ENCODE peak calls at places on chromosome 11, in nine cellular contexts. D, V, W, J, N, T, Y, K and G are unnamed samples.

GRCh38 chr11:45850446-45850845 is 3.2 kb downstream of the CRY2 start:
- DNase-seq in J (peak), N (no peak), V (no peak), D (no peak), T (no peak), Y (no peak), W (no peak), K (no peak), G (no peak)

GRCh38 chr11:124837491-124837856 is 27.8 kb upstream of the ROBO3 start:
- DNase-seq in T (peak), W (peak), V (peak), Y (no peak), D (no peak), K (no peak), N (peak), J (peak), G (no peak)

GRCh38 chr11:30333405-30333804 is 10.5 kb downstream of the ARL14EP start:
- DNase-seq in Y (no peak), T (peak), N (no peak), W (no peak), K (no peak), J (no peak), D (no peak), V (peak), G (no peak)

GRCh38 chr11:34972892-34973291 is 56.5 kb downstream of the PDHX start:
- DNase-seq in J (peak), W (no peak), D (no peak), Y (no peak), T (no peak), V (no peak), N (no peak), K (no peak), G (no peak)

GRCh38 chr11:1928038-1928890 is 8.8 kb downstream of the TNNT3 start:
- DNase-seq in V (peak), N (no peak), Y (no peak), D (no peak), K (no peak), W (no peak), J (no peak), T (no peak), G (no peak)

GRCh38 chr11:64110465-64111375 is 55.2 kb downstream of the MACROD1 start:
- DNase-seq in W (no peak), J (no peak), D (no peak), V (no peak), T (no peak), Y (no peak), K (no peak), N (no peak), G (no peak)

GRCh38 chr11:3003396-3004231 is 11.5 kb upstream of the NAP1L4 start:
- DNase-seq in D (peak), T (no peak), W (no peak), Y (no peak), J (peak), N (no peak), K (peak), V (no peak), G (no peak)

GRCh38 chr11:2140411-2141400 is 1.5 kb upstream of the IGF2 start:
- DNase-seq in W (no peak), K (no peak), T (no peak), Y (no peak), J (no peak), N (no peak), D (no peak), V (peak), G (no peak)

GRCh38 chr11:71391786-71392185 is 56.4 kb downstream of the DHCR7 start:
- DNase-seq in V (no peak), D (peak), K (no peak), W (no peak), T (no peak), J (no peak), Y (no peak), N (no peak), G (no peak)

GRCh38 chr11:129323896-129324522 is 51.6 kb upstream of the BARX2 start:
- DNase-seq in K (peak), N (peak), D (no peak), Y (peak), T (peak), V (no peak), J (no peak), W (no peak), G (no peak)

GRCh38 chr11:2742201-2742600 is 42.4 kb upstream of the KCNQ1OT1 start:
- DNase-seq in J (no peak), D (no peak), V (no peak), Y (no peak), N (no peak), T (no peak), W (no peak), K (no peak), G (no peak)

GRCh38 chr11:68048681-68049508 is 10.1 kb downstream of the TCIRG1 start:
- DNase-seq in T (no peak), N (no peak), J (no peak), K (no peak), D (no peak), Y (no peak), W (no peak), V (no peak), G (no peak)

GRCh38 chr11:17634776-17635550 is 84.4 kb upstream of the MYOD1 start:
- DNase-seq in K (no peak), D (no peak), N (no peak), W (no peak), Y (no peak), J (no peak), T (no peak), V (no peak), G (no peak)

GRCh38 chr11:134369656-134370525 is 38.1 kb downstream of the GLB1L2 start:
- DNase-seq in W (no peak), K (no peak), J (no peak), Y (no peak), N (no peak), V (no peak), T (no peak), D (no peak), G (no peak)

GRCh38 chr11:75326439-75326810 is 25.0 kb downstream of the ARRB1 start:
- DNase-seq in N (no peak), V (no peak), J (no peak), W (no peak), D (no peak), K (no peak), T (no peak), Y (no peak), G (no peak)

GRCh38 chr11:128908391-128909246 is 17.5 kb downstream of the KCNJ5 start:
- DNase-seq in N (peak), V (no peak), W (no peak), T (peak), Y (peak), K (peak), D (peak), J (peak), G (no peak)

GRCh38 chr11:103110406-103110805 is 1.2 kb downstream of the DYNC2H1 start:
- DNase-seq in Y (no peak), N (no peak), K (no peak), V (no peak), D (no peak), J (peak), T (no peak), W (no peak), G (no peak)

GRCh38 chr11:28107331-28107725 is 628 bp downstream of the KIF18A start:
- DNase-seq in J (no peak), V (peak), K (no peak), Y (no peak), W (no peak), N (no peak), D (no peak), T (no peak), G (no peak)

GRCh38 chr11:125941606-125942275 is 4.1 kb upstream of the VSIG10L2 start:
- DNase-seq in Y (no peak), N (peak), W (peak), V (peak), J (peak), T (peak), K (peak), D (peak), G (no peak)

GRCh38 chr11:96125400-96125799 is 201.5 kb upstream of the MTMR2 start:
- DNase-seq in Y (no peak), D (no peak), N (no peak), V (no peak), W (no peak), K (no peak), T (no peak), J (no peak), G (no peak)

GRCh38 chr11:115166826-115167225 is 337.4 kb downstream of the CADM1 start:
- DNase-seq in N (no peak), J (peak), Y (no peak), T (no peak), D (no peak), V (no peak), W (no peak), K (no peak), G (no peak)

GRCh38 chr11:126035718-126036117 is 26.9 kb downstream of the CDON start:
- DNase-seq in Y (no peak), K (no peak), T (no peak), J (no peak), V (no peak), W (no peak), N (no peak), D (no peak), G (no peak)

GRCh38 chr11:17508306-17508705 is 31.7 kb upstream of the ABCC8 start:
- DNase-seq in T (no peak), J (no peak), K (no peak), V (no peak), D (no peak), N (no peak), Y (peak), W (no peak), G (no peak)

GRCh38 chr11:115497303-115497702 is 6.9 kb downstream of the CADM1 start:
- DNase-seq in D (no peak), K (no peak), T (no peak), Y (no peak), W (no peak), J (peak), N (no peak), V (no peak), G (no peak)

GRCh38 chr11:112293614-112294013 is 33.0 kb upstream of the PLET1 start:
- DNase-seq in N (peak), W (no peak), D (no peak), V (no peak), K (peak), T (no peak), Y (no peak), J (no peak), G (no peak)

GRCh38 chr11:116927163-116927772 is 89.8 kb upstream of the APOA1 start:
- DNase-seq in D (peak), J (no peak), N (no peak), V (no peak), W (peak), Y (no peak), K (no peak), T (no peak), G (peak)

GRCh38 chr11:64694821-64695365 is 28.1 kb downstream of the NRXN2 start:
- DNase-seq in N (no peak), V (peak), D (peak), J (no peak), T (no peak), K (no peak), W (peak), Y (no peak), G (no peak)

GRCh38 chr11:22193348-22194051 is 615 bp downstream of the ANO5 start:
- DNase-seq in N (peak), J (peak), W (peak), Y (peak), K (peak), V (peak), D (peak), T (peak), G (no peak)

GRCh38 chr11:132744771-132745170 is 787.5 kb downstream of the OPCML start:
- DNase-seq in Y (no peak), J (peak), K (no peak), N (no peak), T (no peak), D (no peak), V (no peak), W (no peak), G (no peak)

GRCh38 chr11:15557831-15558230 is 443.1 kb downstream of the INSC start:
- DNase-seq in T (no peak), J (no peak), W (no peak), Y (no peak), K (no peak), V (no peak), N (no peak), D (no peak), G (no peak)

GRCh38 chr11:97751405-97751804 is 1269.3 kb upstream of the CNTN5 start:
- DNase-seq in D (no peak), V (no peak), T (no peak), J (no peak), Y (no peak), K (no peak), N (peak), W (no peak), G (no peak)

GRCh38 chr11:66419825-66420224 is 1.0 kb upstream of the NPAS4 start:
- DNase-seq in J (no peak), D (no peak), V (peak), Y (no peak), W (no peak), N (no peak), T (no peak), K (no peak), G (no peak)

GRCh38 chr11:3837793-3838192 is 3.0 kb downstream of the RHOG start:
- DNase-seq in V (no peak), T (no peak), D (peak), J (no peak), N (peak), K (peak), Y (peak), W (no peak), G (no peak)

GRCh38 chr11:46278387-46279173 is 1.1 kb downstream of the CREB3L1 start:
- DNase-seq in J (peak), V (peak), W (peak), Y (no peak), T (peak), N (peak), K (peak), D (peak), G (no peak)

GRCh38 chr11:117771197-117771596 is 25.8 kb downstream of the DSCAML1 start:
- DNase-seq in T (no peak), K (no peak), W (no peak), D (no peak), Y (no peak), N (no peak), V (no peak), J (no peak), G (no peak)

GRCh38 chr11:120182790-120183491 is 27.9 kb upstream of the OAF start:
- DNase-seq in Y (no peak), N (peak), J (no peak), T (no peak), V (no peak), W (no peak), D (peak), K (peak), G (peak)

GRCh38 chr11:64484308-64485061 is 106.5 kb upstream of the SLC22A12 start:
- DNase-seq in K (no peak), D (no peak), W (no peak), V (no peak), Y (no peak), T (no peak), N (no peak), J (no peak), G (no peak)

GRCh38 chr11:6353367-6353987 is 33.2 kb upstream of the CAVIN3 start:
- DNase-seq in N (peak), D (peak), K (peak), W (peak), J (peak), Y (peak), V (peak), T (peak), G (peak)

DNA sequence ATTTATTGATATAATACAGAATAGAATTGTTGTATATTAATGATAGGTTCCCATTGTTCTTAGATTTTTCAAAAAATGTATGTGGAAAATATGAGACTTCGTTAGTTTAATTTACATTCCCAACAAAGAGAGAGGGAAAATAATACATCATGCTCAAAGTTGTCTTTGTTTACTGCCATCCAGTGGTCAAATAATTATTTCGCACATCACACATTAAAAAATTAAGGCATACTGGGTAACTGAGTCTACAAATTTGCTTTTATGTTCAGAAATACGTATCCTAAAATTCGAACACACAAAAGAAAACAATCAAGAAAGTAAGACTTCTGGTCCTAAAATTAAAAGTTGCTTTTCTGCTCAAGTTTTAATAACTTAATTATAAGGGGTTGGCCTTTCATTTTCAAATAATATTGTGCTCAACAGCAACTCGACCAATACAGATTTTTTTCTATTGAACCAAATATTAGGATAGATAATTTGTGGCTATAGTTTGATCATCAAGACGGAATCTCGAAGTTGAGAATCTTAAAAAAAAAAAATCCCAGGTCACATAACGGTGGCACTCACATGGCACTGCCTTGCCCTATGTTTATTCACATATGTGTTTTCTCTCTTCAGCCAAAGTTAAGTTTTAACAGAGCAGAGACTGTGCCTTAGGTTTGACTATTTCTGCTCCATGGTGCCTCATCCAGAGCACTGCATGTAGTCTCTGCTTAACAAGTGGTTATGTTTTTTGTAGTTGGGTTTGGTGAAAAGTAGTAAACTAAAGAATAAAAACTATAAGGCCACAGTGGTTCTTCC is 12.3 kb downstream of the PDGFD start:
- DNase-seq in J (peak), W (no peak), Y (no peak), K (no peak), T (no peak), D (no peak), V (no peak), N (no peak), G (no peak)
- TF ChIP-seq CTCF in J (no peak), W (peak), Y (peak), K (peak), T (no peak), D (no peak), V (peak), N (peak), G (peak)

DNA sequence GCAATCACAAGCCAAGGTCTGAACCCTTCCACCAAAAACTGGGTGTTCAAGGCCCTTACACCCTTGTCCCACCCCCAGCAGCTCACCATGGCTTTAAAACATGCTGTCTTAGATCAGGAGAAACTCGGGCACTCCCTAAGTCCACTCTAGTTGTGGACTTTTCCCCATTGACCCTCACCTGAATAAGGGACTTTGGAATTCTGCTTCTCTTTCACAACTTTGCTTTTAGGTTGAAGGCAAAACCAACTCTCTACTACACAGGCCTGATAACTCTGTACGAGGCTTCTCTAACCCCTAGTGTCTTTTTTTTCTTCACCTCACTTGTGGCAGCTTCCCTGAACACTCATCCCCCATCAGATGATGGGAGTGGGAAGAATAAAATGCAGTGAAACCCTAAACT is 15.0 kb downstream of the HTR3A start:
- DNase-seq in W (no peak), D (no peak), K (no peak), T (no peak), J (no peak), V (no peak), N (no peak), Y (no peak), G (no peak)
- TF ChIP-seq CTCF in W (no peak), D (no peak), K (no peak), T (no peak), J (no peak), V (no peak), N (no peak), Y (no peak), G (no peak)

DNA sequence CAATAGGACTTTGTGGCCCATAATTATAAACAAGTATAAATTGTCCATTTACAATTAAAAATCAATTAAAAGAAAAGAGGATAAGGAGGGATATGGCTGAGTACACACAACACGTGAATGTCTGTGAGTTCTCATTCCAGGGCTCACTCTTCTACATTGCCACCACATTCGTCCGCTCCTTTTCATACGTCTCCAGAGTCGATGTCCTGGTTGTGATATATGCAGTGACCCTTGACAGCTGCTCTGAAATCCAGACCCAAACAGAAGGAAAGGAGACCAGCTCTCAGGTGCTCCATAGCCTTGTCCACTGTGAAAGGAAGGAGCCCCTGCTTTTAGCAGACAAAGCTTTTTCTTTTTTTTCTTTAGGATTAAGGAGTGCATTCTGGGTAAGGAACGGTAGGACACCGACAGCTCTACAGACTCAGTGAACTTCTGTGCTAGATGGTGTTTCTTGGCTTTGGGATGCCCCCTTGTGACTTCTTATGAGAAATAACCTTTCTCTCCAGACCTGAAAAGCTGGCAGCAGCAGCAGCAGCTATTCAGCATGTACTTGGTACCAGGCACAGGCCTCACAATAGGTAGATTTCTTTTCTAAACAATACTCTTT is 19.7 kb upstream of the DNAJB13 start:
- DNase-seq in Y (no peak), V (peak), K (peak), T (peak), J (peak), W (peak), D (peak), N (no peak), G (no peak)
- TF ChIP-seq CTCF in Y (no peak), V (peak), K (peak), T (peak), J (peak), W (peak), D (no peak), N (peak), G (no peak)

GRCh38 chr11:33835143-33835878 is 56.6 kb downstream of the LMO2 start:
- DNase-seq in D (no peak), V (no peak), T (no peak), W (no peak), Y (no peak), K (no peak), N (no peak), J (peak), G (no peak)
- TF ChIP-seq CTCF in D (no peak), V (peak), T (peak), W (peak), Y (peak), K (no peak), N (peak), J (no peak), G (no peak)

GRCh38 chr11:77436501-77436900 is 37.4 kb downstream of the PAK1 start:
- DNase-seq in K (no peak), N (no peak), V (no peak), T (no peak), J (no peak), D (no peak), W (no peak), Y (no peak), G (no peak)

GRCh38 chr11:77438487-77438886 is 35.4 kb downstream of the PAK1 start:
- DNase-seq in D (no peak), T (no peak), K (no peak), J (no peak), V (no peak), N (no peak), W (no peak), Y (no peak), G (no peak)

GRCh38 chr11:77440678-77441077 is 33.2 kb downstream of the PAK1 start:
- DNase-seq in V (no peak), T (no peak), N (no peak), W (no peak), K (no peak), J (no peak), D (no peak), Y (no peak), G (no peak)

GRCh38 chr11:77435972-77436371 is 37.9 kb downstream of the PAK1 start:
- DNase-seq in J (no peak), Y (no peak), V (no peak), T (no peak), K (no peak), W (no peak), N (no peak), D (no peak), G (no peak)

DNA sequence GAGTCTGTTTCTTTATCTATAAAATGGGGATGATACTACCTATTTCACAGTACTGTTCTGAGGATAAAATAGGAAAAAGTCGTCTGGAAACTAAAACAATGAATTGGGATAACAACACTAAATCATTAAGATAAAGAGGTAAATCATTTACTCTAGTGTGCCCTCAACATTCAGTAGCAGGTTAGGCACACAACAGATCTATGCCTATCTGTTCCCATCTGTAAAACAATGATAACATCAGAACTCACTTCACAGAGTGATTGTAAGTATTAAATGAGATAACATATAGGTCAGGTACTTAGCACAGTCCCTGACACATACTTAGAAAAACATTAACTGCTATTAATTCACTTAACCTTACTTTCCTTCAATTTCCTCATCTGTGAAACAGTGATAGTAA is 36.9 kb downstream of the PAK1 start:
- DNase-seq in V (no peak), K (no peak), D (no peak), N (no peak), T (no peak), Y (no peak), W (no peak), J (no peak), G (no peak)
- TF ChIP-seq CTCF in V (no peak), K (no peak), D (no peak), N (no peak), T (no peak), Y (no peak), W (no peak), J (no peak), G (no peak)